ENCODE peak calls at places on chromosomes 11 and 22, in four cellular contexts. P is IMR-90, V is body of pancreas, S is heart left ventricle. Z is an unnamed sample.

GRCh38 chr11:64742940-64743590 is 877 bp downstream of the RASGRP2 start:
- DNase-seq in P (no peak), V (peak), S (peak), Z (peak)

GRCh38 chr11:13120691-13121090 is 111.6 kb downstream of the RASSF10 start:
- DNase-seq in P (peak), V (no peak), S (no peak), Z (no peak)

GRCh38 chr11:92628401-92629292 is 340.8 kb upstream of the MTNR1B start:
- DNase-seq in P (peak), V (no peak), S (no peak), Z (no peak)

GRCh38 chr11:63503492-63503891 is 2.4 kb upstream of the LGALS12 start:
- DNase-seq in P (no peak), V (peak), S (peak), Z (no peak)

GRCh38 chr11:118846181-118846946 is 37.3 kb upstream of the CXCR5 start:
- DNase-seq in P (no peak), V (no peak), S (no peak), Z (no peak)

GRCh38 chr11:14860511-14860910 is 31.5 kb downstream of the CYP2R1 start:
- DNase-seq in P (no peak), V (no peak), S (no peak), Z (no peak)

GRCh38 chr11:104332110-104332509 is 168.2 kb upstream of the PDGFD start:
- DNase-seq in P (no peak), V (no peak), S (no peak), Z (no peak)

GRCh38 chr11:115104851-115105453 is 399.3 kb downstream of the CADM1 start:
- DNase-seq in P (no peak), V (no peak), S (no peak), Z (no peak)

GRCh38 chr11:61477734-61478148 is 30.8 kb upstream of the LRRC10B start:
- DNase-seq in P (no peak), V (peak), S (peak), Z (peak)

GRCh38 chr22:42763965-42764480 is 43.4 kb upstream of the A4GALT start:
- DNase-seq in P (no peak), V (no peak), S (no peak), Z (no peak)

GRCh38 chr22:50274311-50274710 is 4.1 kb upstream of the MAPK11 start:
- DNase-seq in P (peak), V (peak), S (peak), Z (no peak)

GRCh38 chr11:63622318-63622717 is 8.1 kb upstream of the PLAAT3 start:
- DNase-seq in P (no peak), V (peak), S (no peak), Z (peak)

GRCh38 chr11:115817844-115818565 is 313.8 kb upstream of the CADM1 start:
- DNase-seq in P (no peak), V (no peak), S (no peak), Z (no peak)

GRCh38 chr11:123308077-123308476 is 113.0 kb upstream of the CLMP start:
- DNase-seq in P (peak), V (no peak), S (peak), Z (no peak)

GRCh38 chr22:22450343-22450839 is 58.2 kb downstream of the ZNF280B start:
- DNase-seq in P (no peak), V (peak), S (peak), Z (peak)

GRCh38 chr11:72716291-72716690 is 35.9 kb downstream of the ARAP1 start:
- DNase-seq in P (peak), V (peak), S (peak), Z (no peak)

GRCh38 chr11:64009234-64009633 is 23.0 kb downstream of the OTUB1 start:
- DNase-seq in P (no peak), V (no peak), S (no peak), Z (no peak)

GRCh38 chr22:30665786-30666185 is 1.9 kb downstream of the DUSP18 start:
- DNase-seq in P (no peak), V (no peak), S (no peak), Z (no peak)

GRCh38 chr11:36233226-36233625 is 56.0 kb downstream of the COMMD9 start:
- DNase-seq in P (peak), V (no peak), S (no peak), Z (no peak)

GRCh38 chr22:33210129-33210784 is 152.1 kb upstream of the SYN3 start:
- DNase-seq in P (peak), V (peak), S (no peak), Z (no peak)

GRCh38 chr11:27347949-27348879 is 14.8 kb downstream of the CCDC34 start:
- DNase-seq in P (no peak), V (no peak), S (no peak), Z (no peak)

GRCh38 chr22:30863161-30863833 is 105.3 kb downstream of the MORC2 start:
- DNase-seq in P (peak), V (no peak), S (no peak), Z (peak)

GRCh38 chr22:25495286-25495685 is 69.2 kb upstream of the GRK3 start:
- DNase-seq in P (peak), V (peak), S (peak), Z (no peak)

GRCh38 chr11:57547854-57548377 is 10.5 kb downstream of the SMTNL1 start:
- DNase-seq in P (no peak), V (peak), S (no peak), Z (no peak)

GRCh38 chr11:117045956-117046355 is 52.3 kb downstream of the SIK3 start:
- DNase-seq in P (no peak), V (no peak), S (no peak), Z (no peak)

GRCh38 chr11:63763506-63764200 is 4.9 kb downstream of the ZFTA start:
- DNase-seq in P (no peak), V (no peak), S (peak), Z (peak)

GRCh38 chr22:42964994-42965699 is 49.8 kb downstream of the PACSIN2 start:
- DNase-seq in P (peak), V (no peak), S (no peak), Z (no peak)

GRCh38 chr11:7251836-7252682 is at the start of gene SYT9:
- DNase-seq in P (no peak), V (peak), S (peak), Z (no peak)

GRCh38 chr22:40050258-40050657 is 55.5 kb downstream of the FAM83F start:
- DNase-seq in P (no peak), V (no peak), S (no peak), Z (no peak)

GRCh38 chr22:17431179-17431578 is 61.9 kb downstream of the CECR2 start:
- DNase-seq in P (no peak), V (no peak), S (no peak), Z (no peak)

GRCh38 chr22:37244922-37245722 is 1.1 kb upstream of the RAC2 start:
- DNase-seq in P (no peak), V (no peak), S (no peak), Z (no peak)

GRCh38 chr22:19842386-19843106 is 12.1 kb downstream of the GNB1L start:
- DNase-seq in P (no peak), V (no peak), S (no peak), Z (no peak)

GRCh38 chr11:30435488-30435887 is 112.6 kb downstream of the ARL14EP start:
- DNase-seq in P (no peak), V (no peak), S (no peak), Z (no peak)

GRCh38 chr22:37234736-37235711 is 9.0 kb downstream of the RAC2 start:
- DNase-seq in P (no peak), V (no peak), S (no peak), Z (no peak)

GRCh38 chr11:112580864-112581263 is 320.2 kb upstream of the PLET1 start:
- DNase-seq in P (no peak), V (no peak), S (no peak), Z (no peak)

GRCh38 chr11:112581747-112582146 is 321.1 kb upstream of the PLET1 start:
- DNase-seq in P (no peak), V (no peak), S (no peak), Z (no peak)

GRCh38 chr11:112582366-112582765 is 321.7 kb upstream of the PLET1 start:
- DNase-seq in P (no peak), V (no peak), S (no peak), Z (no peak)

GRCh38 chr11:112584674-112585073 is 324.0 kb upstream of the PLET1 start:
- DNase-seq in P (no peak), V (no peak), S (no peak), Z (no peak)

DNA sequence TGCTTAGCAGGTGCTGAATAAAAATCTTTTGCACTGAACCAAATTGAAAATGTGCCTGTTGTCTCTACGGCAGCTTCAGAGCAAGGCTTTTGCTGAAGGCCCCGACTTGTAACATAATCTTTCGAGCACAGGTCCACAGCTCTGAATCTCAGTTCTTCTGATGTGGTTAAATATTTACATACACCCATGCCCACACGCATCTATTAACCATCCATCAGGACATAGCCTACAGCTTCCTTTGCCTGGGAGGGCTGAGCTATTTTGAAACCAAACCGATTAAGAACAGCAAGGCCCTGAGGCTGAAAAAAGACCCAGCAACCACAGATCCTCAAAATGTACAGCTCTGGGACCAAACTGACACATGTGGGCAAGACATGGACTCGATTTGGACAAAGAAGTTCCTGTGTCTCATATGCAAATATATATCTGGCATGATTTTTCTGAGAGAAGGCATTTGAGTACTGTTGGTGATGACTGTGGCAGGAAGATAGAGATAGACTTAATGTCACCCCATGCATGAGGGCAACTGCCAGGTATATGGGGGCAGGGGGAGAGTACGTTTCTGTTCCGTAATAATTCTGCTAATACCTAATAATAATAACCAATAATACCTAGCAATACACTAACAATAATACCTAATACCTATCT is 322.7 kb upstream of the PLET1 start:
- DNase-seq in P (no peak), V (no peak), S (no peak), Z (no peak)
- H3K27ac ChIP-seq in P (no peak), V (no peak), S (no peak), Z (no peak)

GRCh38 chr11:86453290-86454030 is 78.8 kb downstream of the CCDC81 start:
- DNase-seq in P (no peak), V (no peak), S (no peak), Z (no peak)
- TF ChIP-seq CTCF in P (no peak), V (no peak), S (no peak), Z (no peak)

DNA sequence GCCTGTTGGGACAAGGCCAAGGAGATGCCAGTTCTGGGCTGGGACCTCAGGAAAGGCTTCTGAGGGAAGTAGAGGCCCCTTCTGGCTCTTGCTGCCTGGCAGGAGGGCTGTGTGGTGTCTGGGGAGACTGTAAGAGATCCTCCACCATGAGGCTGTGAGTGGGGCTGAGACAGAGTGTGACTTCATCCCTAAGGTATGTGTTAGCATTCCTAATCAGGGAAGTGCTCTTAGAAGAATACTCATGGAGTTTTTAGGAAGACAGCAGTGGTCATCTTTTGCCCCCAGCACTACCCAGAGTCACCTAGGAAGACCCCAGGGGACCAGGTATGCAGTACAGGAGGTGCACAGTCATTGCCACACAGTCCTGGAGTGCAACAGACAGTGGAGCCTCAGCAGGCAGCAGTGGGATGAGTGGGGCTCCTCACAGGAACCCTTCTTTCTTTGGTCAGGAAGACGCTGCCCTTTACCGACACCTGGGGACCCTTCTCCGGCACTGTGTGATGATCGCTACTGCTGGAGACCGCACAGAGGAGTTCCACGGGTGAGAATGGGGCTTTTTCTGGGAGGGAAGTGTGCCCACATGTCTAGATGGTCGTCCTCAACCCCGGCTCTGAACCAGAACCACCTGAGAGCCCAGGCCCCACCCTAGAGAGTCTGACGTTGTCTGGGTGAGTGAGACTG is 2.8 kb downstream of the RIC8A start:
- DNase-seq in P (peak), V (no peak), S (no peak), Z (no peak)
- H3K4me3 ChIP-seq in P (peak), V (no peak), S (no peak), Z (no peak)

DNA sequence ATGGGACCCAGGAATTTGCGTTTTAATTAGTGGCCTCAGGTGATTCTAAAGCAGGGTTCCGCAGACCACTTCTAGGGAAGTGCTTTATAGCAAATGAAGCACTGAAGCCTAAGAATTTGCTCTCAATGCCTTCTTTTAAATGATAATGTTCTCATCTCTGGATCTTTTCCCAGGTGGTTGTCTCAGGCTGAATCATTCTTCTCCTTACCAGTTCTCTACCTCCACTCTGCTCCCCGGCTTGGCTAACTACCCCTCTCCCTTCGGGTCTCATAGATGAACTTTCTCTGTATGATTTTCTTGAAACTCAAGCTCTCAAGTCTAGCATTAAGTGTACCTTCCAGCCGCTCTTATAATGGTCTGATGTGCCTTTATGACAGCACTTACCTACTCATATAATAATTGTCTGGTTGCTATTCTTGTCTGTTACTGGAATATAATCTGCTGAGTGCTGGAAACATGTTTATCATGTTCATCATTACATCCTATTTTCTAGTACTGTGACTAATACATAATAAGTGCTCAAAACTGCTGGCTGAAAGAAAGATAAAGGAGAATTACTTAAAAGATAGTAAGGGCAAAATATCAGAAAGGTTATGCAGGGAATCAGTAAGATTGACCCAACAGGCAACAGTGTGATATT is 195.9 kb upstream of the SESN3 start:
- DNase-seq in P (no peak), V (no peak), S (no peak), Z (no peak)
- H3K27ac ChIP-seq in P (no peak), V (no peak), S (no peak), Z (no peak)

GRCh38 chr22:38461057-38461413 is 6.0 kb upstream of the KCNJ4 start:
- DNase-seq in P (no peak), V (no peak), S (no peak), Z (no peak)

GRCh38 chr22:38464992-38465672 is 2.8 kb upstream of the KDELR3 start:
- DNase-seq in P (no peak), V (no peak), S (no peak), Z (no peak)

GRCh38 chr22:38462960-38463784 is 4.7 kb upstream of the KDELR3 start:
- DNase-seq in P (no peak), V (peak), S (peak), Z (no peak)

GRCh38 chr22:38460367-38460952 is 5.5 kb upstream of the KCNJ4 start:
- DNase-seq in P (no peak), V (no peak), S (no peak), Z (no peak)

GRCh38 chr22:38461414-38462081 is 6.3 kb upstream of the KDELR3 start:
- DNase-seq in P (peak), V (peak), S (peak), Z (peak)
- TF ChIP-seq CTCF in P (peak), V (peak), S (no peak), Z (no peak)

DNA sequence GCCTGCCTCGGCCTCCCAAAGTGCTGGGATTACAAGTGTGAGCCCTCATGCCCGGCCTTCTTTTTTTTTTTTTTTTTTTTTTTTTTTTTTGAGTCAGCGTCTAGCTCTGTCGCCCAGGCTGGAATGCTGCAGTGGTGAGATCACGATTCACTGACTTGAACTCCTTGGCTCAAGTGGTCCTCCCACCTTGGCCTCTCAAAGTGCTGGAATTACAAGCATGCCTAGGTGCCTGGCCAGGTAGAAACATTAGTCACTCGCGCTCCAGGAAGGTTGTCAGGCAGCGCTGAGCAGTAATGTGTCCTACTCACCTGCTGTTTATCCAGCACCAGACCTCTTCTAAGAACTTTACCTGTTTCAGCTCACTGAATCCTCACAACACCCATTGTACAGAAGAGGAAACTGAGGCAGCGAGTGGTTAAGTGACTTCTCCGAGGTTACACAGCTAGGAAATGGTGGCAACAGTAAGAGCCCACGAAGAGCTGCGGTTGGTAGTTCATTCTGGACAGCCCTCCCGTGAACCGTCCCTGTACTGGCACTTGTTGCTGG is 496 bp upstream of the CST6 start:
- DNase-seq in P (peak), V (peak), S (no peak), Z (no peak)
- H3K4me3 ChIP-seq in P (no peak), V (no peak), S (no peak), Z (peak)

GRCh38 chr11:15938983-15939382 is 417.4 kb downstream of the SOX6 start:
- DNase-seq in P (no peak), V (no peak), S (no peak), Z (no peak)
- H3K27ac ChIP-seq in P (no peak), V (no peak), S (no peak), Z (no peak)

GRCh38 chr11:107743161-107743560 is 31.3 kb upstream of the SLN start:
- DNase-seq in P (no peak), V (no peak), S (no peak), Z (no peak)

GRCh38 chr11:107744736-107745135 is 32.9 kb upstream of the SLN start:
- DNase-seq in P (no peak), V (no peak), S (no peak), Z (no peak)

GRCh38 chr11:107740256-107740655 is 28.4 kb upstream of the SLN start:
- DNase-seq in P (no peak), V (no peak), S (no peak), Z (no peak)

GRCh38 chr11:107736546-107736945 is 24.7 kb upstream of the SLN start:
- DNase-seq in P (no peak), V (no peak), S (no peak), Z (no peak)

DNA sequence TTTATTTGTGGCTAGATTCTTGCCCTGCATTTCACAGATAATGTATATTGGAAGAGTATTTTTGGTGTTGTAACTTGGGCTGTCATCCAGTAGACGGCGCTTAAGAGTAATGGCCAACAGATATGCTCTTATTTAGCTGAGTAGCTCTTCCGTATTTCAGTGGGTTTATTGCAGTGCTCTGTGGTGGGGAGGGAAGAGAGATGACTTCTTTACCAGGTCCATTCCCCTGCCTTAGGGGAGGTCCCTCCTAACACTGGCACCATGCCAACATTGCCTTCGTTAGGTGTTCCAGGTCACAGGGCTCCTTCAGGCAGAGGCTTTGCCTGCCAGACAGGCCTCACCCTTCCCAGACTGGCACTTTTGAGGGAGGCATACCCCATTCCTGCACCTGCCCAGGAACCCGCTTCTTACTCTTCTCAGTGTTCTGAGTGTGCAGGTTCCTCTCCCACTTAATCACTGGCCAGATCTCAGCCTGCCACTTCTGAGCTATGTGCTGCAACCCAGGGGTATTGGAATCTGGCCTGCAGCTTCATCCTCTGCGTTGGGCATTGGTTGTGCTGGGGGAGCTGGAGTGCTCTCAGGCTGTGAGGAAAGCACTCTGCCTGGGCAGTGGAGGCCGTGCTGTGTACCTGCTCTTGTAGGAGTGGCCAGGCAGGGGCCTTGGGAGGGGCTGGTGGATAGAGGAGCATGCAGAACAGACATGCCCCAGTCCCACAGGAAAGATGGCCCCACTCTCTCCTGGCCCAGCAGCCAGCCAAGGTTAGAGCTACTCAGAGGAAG is 29.4 kb upstream of the SLN start:
- DNase-seq in P (peak), V (no peak), S (no peak), Z (no peak)
- TF ChIP-seq CTCF in P (peak), V (peak), S (peak), Z (no peak)